ENCODE peak calls at places on chromosomes 6 and 20, in eight cellular contexts. One of them, this sample, is unnamed.

GRCh38 chr6:7085911-7086310 is 21.9 kb upstream of the RREB1 start:
- DNase-seq in GM04504: no peak
- DNase-seq in body of pancreas: peak
- DNase-seq in GM23248: peak
- DNase-seq in HL-60: no peak
- DNase-seq in Peyer's patch: peak
- DNase-seq in type B pancreatic cell: no peak
- DNase-seq in HTR-8/SVneo: no peak
- DNase-seq in this sample: no peak

GRCh38 chr6:50990750-50991446 is 172.2 kb downstream of the TFAP2B start:
- DNase-seq in GM04504: no peak
- DNase-seq in body of pancreas: no peak
- DNase-seq in GM23248: no peak
- DNase-seq in HL-60: no peak
- DNase-seq in Peyer's patch: no peak
- DNase-seq in type B pancreatic cell: no peak
- DNase-seq in HTR-8/SVneo: no peak
- DNase-seq in this sample: no peak

GRCh38 chr6:45049188-45049843 is 278.8 kb upstream of the RUNX2 start:
- DNase-seq in GM04504: no peak
- DNase-seq in body of pancreas: no peak
- DNase-seq in GM23248: no peak
- DNase-seq in HL-60: no peak
- DNase-seq in Peyer's patch: no peak
- DNase-seq in type B pancreatic cell: no peak
- DNase-seq in HTR-8/SVneo: peak
- DNase-seq in this sample: no peak

GRCh38 chr6:71420693-71421328 is 132.2 kb downstream of the OGFRL1 start:
- DNase-seq in GM04504: peak
- DNase-seq in body of pancreas: peak
- DNase-seq in GM23248: peak
- DNase-seq in HL-60: no peak
- DNase-seq in Peyer's patch: peak
- DNase-seq in type B pancreatic cell: peak
- DNase-seq in HTR-8/SVneo: peak
- DNase-seq in this sample: peak

GRCh38 chr6:137390264-137390787 is 103.9 kb downstream of the OLIG3 start:
- DNase-seq in GM04504: no peak
- DNase-seq in body of pancreas: no peak
- DNase-seq in GM23248: no peak
- DNase-seq in HL-60: no peak
- DNase-seq in Peyer's patch: no peak
- DNase-seq in type B pancreatic cell: no peak
- DNase-seq in HTR-8/SVneo: no peak
- DNase-seq in this sample: no peak

GRCh38 chr6:41335296-41335695 is at the start of gene NCR2:
- DNase-seq in GM04504: no peak
- DNase-seq in body of pancreas: no peak
- DNase-seq in GM23248: no peak
- DNase-seq in HL-60: no peak
- DNase-seq in Peyer's patch: no peak
- DNase-seq in type B pancreatic cell: no peak
- DNase-seq in HTR-8/SVneo: no peak
- DNase-seq in this sample: no peak

GRCh38 chr20:17505664-17506517 is 25.3 kb downstream of the BFSP1 start:
- DNase-seq in GM04504: no peak
- DNase-seq in body of pancreas: no peak
- DNase-seq in GM23248: peak
- DNase-seq in HL-60: no peak
- DNase-seq in Peyer's patch: peak
- DNase-seq in type B pancreatic cell: no peak
- DNase-seq in HTR-8/SVneo: no peak
- DNase-seq in this sample: no peak

GRCh38 chr20:23132930-23133559 is 46.9 kb upstream of the CD93 start:
- DNase-seq in GM04504: no peak
- DNase-seq in body of pancreas: no peak
- DNase-seq in GM23248: no peak
- DNase-seq in HL-60: no peak
- DNase-seq in Peyer's patch: no peak
- DNase-seq in type B pancreatic cell: no peak
- DNase-seq in HTR-8/SVneo: no peak
- DNase-seq in this sample: peak

GRCh38 chr6:34514593-34515472 is 41.3 kb downstream of the SPDEF start:
- DNase-seq in GM04504: peak
- DNase-seq in body of pancreas: peak
- DNase-seq in GM23248: peak
- DNase-seq in HL-60: no peak
- DNase-seq in Peyer's patch: no peak
- DNase-seq in type B pancreatic cell: no peak
- DNase-seq in HTR-8/SVneo: no peak
- DNase-seq in this sample: no peak

GRCh38 chr6:10384719-10385511 is 30.0 kb downstream of the TFAP2A start:
- DNase-seq in GM04504: no peak
- DNase-seq in body of pancreas: no peak
- DNase-seq in GM23248: no peak
- DNase-seq in HL-60: no peak
- DNase-seq in Peyer's patch: no peak
- DNase-seq in type B pancreatic cell: no peak
- DNase-seq in HTR-8/SVneo: no peak
- DNase-seq in this sample: no peak

GRCh38 chr6:37704066-37704465 is 6.4 kb upstream of the MDGA1 start:
- DNase-seq in GM04504: no peak
- DNase-seq in body of pancreas: no peak
- DNase-seq in GM23248: no peak
- DNase-seq in HL-60: no peak
- DNase-seq in Peyer's patch: no peak
- DNase-seq in type B pancreatic cell: no peak
- DNase-seq in HTR-8/SVneo: no peak
- DNase-seq in this sample: no peak

GRCh38 chr20:5448449-5449118 is 131.8 kb upstream of the PROKR2 start:
- DNase-seq in GM04504: peak
- DNase-seq in body of pancreas: peak
- DNase-seq in GM23248: peak
- DNase-seq in HL-60: peak
- DNase-seq in Peyer's patch: peak
- DNase-seq in type B pancreatic cell: no peak
- DNase-seq in HTR-8/SVneo: peak
- DNase-seq in this sample: no peak

GRCh38 chr6:13593720-13594119 is 19.3 kb downstream of the SIRT5 start:
- DNase-seq in GM04504: no peak
- DNase-seq in body of pancreas: no peak
- DNase-seq in GM23248: no peak
- DNase-seq in HL-60: no peak
- DNase-seq in Peyer's patch: no peak
- DNase-seq in type B pancreatic cell: no peak
- DNase-seq in HTR-8/SVneo: no peak
- DNase-seq in this sample: no peak

GRCh38 chr20:51444922-51445438 is 97.5 kb downstream of the NFATC2 start:
- DNase-seq in GM04504: no peak
- DNase-seq in body of pancreas: no peak
- DNase-seq in GM23248: no peak
- DNase-seq in HL-60: no peak
- DNase-seq in Peyer's patch: no peak
- DNase-seq in type B pancreatic cell: no peak
- DNase-seq in HTR-8/SVneo: no peak
- DNase-seq in this sample: no peak

GRCh38 chr6:46263709-46264091 is 92.9 kb upstream of the ENPP5 start:
- DNase-seq in GM04504: peak
- DNase-seq in body of pancreas: no peak
- DNase-seq in GM23248: peak
- DNase-seq in HL-60: no peak
- DNase-seq in Peyer's patch: no peak
- DNase-seq in type B pancreatic cell: no peak
- DNase-seq in HTR-8/SVneo: peak
- DNase-seq in this sample: no peak